ENCODE peak calls at places on chromosomes 1 and 21, in nine cellular contexts. R, G, K, Z, O, N, L, A and M are unnamed samples.

GRCh38 chr1:116448785-116449385 is 75.8 kb downstream of the ATP1A1 start:
- DNase-seq in R (no peak), G (peak), K (no peak), Z (no peak), O (peak), N (no peak), L (no peak), A (no peak), M (no peak)

GRCh38 chr1:207240325-207241095 is 81.0 kb upstream of the CD55 start:
- DNase-seq in R (no peak), G (peak), K (no peak), Z (no peak), O (no peak), N (no peak), L (no peak), A (peak), M (no peak)

GRCh38 chr1:204694145-204694544 is 8.6 kb upstream of the LRRN2 start:
- DNase-seq in R (no peak), G (no peak), K (no peak), Z (no peak), O (no peak), N (no peak), L (no peak), A (no peak), M (no peak)

GRCh38 chr1:44635439-44635838 is 38.8 kb downstream of the TMEM53 start:
- DNase-seq in R (no peak), G (no peak), K (no peak), Z (peak), O (no peak), N (no peak), L (no peak), A (no peak), M (no peak)

GRCh38 chr1:59967141-59967697 is 40.6 kb upstream of the CYP2J2 start:
- DNase-seq in R (peak), G (no peak), K (no peak), Z (no peak), O (peak), N (no peak), L (no peak), A (no peak), M (no peak)

GRCh38 chr1:151611832-151612505 is at the start of gene SNX27:
- DNase-seq in R (peak), G (peak), K (peak), Z (peak), O (peak), N (peak), L (peak), A (peak), M (peak)

GRCh38 chr1:198556969-198557368 is 16.5 kb upstream of the ATP6V1G3 start:
- DNase-seq in R (no peak), G (no peak), K (no peak), Z (no peak), O (no peak), N (no peak), L (no peak), A (peak), M (no peak)

GRCh38 chr1:84339503-84339902 is 38.0 kb downstream of the SAMD13 start:
- DNase-seq in R (no peak), G (peak), K (no peak), Z (no peak), O (peak), N (no peak), L (no peak), A (no peak), M (no peak)

GRCh38 chr1:31548518-31548898 is 27.8 kb upstream of the TINAGL1 start:
- DNase-seq in R (no peak), G (no peak), K (peak), Z (no peak), O (no peak), N (no peak), L (peak), A (no peak), M (no peak)

GRCh38 chr1:192545781-192546521 is 29.6 kb upstream of the RGS1 start:
- DNase-seq in R (no peak), G (no peak), K (no peak), Z (no peak), O (peak), N (no peak), L (no peak), A (no peak), M (no peak)
- TF ChIP-seq CTCF in R (no peak), G (no peak), K (no peak), Z (peak), O (peak), N (peak), L (peak), A (no peak), M (peak)

GRCh38 chr1:7576946-7577657 is 194.0 kb upstream of the VAMP3 start:
- DNase-seq in R (no peak), G (peak), K (peak), Z (peak), O (peak), N (peak), L (peak), A (no peak), M (no peak)
- TF ChIP-seq CTCF in R (peak), G (peak), K (peak), Z (no peak), O (peak), N (no peak), L (no peak), A (no peak), M (peak)

DNA sequence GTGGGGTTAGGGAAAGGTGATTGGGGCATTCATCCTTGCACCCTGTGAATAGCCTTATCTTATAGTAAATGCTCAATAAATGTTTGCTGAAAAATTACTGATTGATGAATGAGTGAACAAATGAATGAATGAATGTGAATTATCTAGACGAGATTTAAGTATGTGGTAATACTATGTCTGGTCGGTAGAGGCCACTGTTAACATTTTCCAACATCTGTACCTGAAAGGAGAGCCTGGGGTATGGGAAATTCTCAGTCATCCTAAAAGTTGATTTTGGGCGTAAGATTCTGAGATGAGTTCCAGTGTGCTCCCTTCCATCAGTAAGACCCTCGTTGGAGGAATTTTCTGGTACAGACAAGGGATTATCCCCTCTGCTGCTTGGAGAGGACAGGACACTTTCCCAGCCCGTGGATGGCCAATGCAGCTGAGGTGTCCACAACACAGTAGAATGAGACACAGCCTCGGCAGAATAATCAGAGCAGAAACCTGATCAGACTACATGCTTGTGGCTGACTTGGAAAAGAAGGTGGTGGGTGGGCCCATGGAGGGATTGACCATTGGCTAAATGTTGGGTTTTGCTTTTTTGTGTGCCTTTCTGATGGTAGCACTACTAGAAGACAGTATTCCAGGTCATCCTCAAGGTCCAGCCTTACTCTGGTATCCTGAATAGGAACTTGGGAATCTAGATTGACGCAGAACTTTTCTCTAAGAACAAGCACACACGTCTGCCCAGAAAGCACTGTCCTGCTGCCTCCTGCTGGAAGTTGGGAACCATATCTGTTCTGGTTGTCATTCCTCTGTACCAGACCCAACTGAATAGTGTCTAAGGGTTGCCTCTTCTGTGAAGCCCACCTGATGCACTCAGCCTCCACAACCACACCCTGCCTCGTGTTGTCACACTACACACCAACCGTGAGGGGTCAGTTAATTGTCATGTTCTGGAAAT is 262.0 kb downstream of the TNR start:
- DNase-seq in R (no peak), G (peak), K (no peak), Z (no peak), O (peak), N (no peak), L (no peak), A (no peak), M (no peak)
- TF ChIP-seq CTCF in R (peak), G (peak), K (peak), Z (peak), O (peak), N (peak), L (peak), A (peak), M (peak)

GRCh38 chr1:211320980-211321379 is 5.7 kb upstream of the TRAF5 start:
- DNase-seq in R (no peak), G (no peak), K (no peak), Z (no peak), O (no peak), N (no peak), L (no peak), A (no peak), M (no peak)
- TF ChIP-seq CTCF in R (no peak), G (no peak), K (no peak), Z (no peak), O (no peak), N (no peak), L (no peak), A (no peak), M (no peak)

GRCh38 chr21:30838536-30838935 is 9.0 kb upstream of the KRTAP7-1 start:
- DNase-seq in R (no peak), G (no peak), K (no peak), Z (no peak), O (no peak), N (no peak), L (no peak), A (no peak), M (no peak)

GRCh38 chr21:30839304-30839703 is 9.7 kb upstream of the KRTAP7-1 start:
- DNase-seq in R (no peak), G (peak), K (no peak), Z (no peak), O (peak), N (no peak), L (no peak), A (no peak), M (no peak)

DNA sequence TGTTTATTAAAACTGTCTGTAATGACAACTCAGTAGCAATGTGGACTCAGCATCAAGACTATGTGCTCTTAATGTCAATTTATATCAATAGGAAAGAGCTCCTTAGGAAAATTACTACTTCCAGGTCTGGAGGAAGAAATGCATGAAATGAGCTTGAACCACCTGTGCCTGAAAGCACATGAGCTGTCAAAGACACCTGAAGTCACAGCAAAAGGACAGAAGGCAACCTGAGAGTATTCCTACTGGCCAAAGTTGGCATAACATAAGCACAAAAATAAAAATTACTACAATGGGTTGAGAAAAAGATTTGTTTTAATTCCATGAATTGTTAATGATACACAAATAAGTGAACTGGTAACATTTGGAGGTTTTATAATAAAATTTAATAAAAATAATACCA is 13.4 kb upstream of the KRTAP7-1 start:
- DNase-seq in R (no peak), G (no peak), K (no peak), Z (no peak), O (no peak), N (no peak), L (no peak), A (no peak), M (no peak)
- TF ChIP-seq CTCF in R (no peak), G (no peak), K (no peak), Z (no peak), O (no peak), N (peak), L (no peak), A (no peak), M (no peak)

GRCh38 chr1:63101336-63101735 is 221.0 kb upstream of the FOXD3 start:
- DNase-seq in R (no peak), G (no peak), K (no peak), Z (no peak), O (no peak), N (no peak), L (no peak), A (no peak), M (no peak)

GRCh38 chr1:63108226-63108625 is 214.1 kb upstream of the FOXD3 start:
- DNase-seq in R (no peak), G (no peak), K (no peak), Z (no peak), O (peak), N (no peak), L (no peak), A (no peak), M (no peak)

GRCh38 chr1:63107066-63107465 is 215.3 kb upstream of the FOXD3 start:
- DNase-seq in R (no peak), G (no peak), K (no peak), Z (no peak), O (no peak), N (no peak), L (no peak), A (no peak), M (no peak)

GRCh38 chr1:63103682-63104081 is 218.7 kb upstream of the FOXD3 start:
- DNase-seq in R (no peak), G (no peak), K (no peak), Z (no peak), O (no peak), N (no peak), L (no peak), A (no peak), M (no peak)
- TF ChIP-seq CTCF in R (no peak), G (no peak), K (no peak), Z (no peak), O (no peak), N (no peak), L (no peak), A (no peak), M (no peak)